ENCODE peak calls at places on chromosomes 4 and X, in five cellular contexts. U, K, A, W and G are unnamed samples.

GRCh38 chrX:29024813-29025342 is 437.6 kb downstream of the IL1RAPL1 start:
- DNase-seq in U (no peak), K (no peak), A (no peak), W (no peak), G (no peak)

GRCh38 chr4:156662921-156663320 is 308.7 kb downstream of the PDGFC start:
- DNase-seq in U (no peak), K (no peak), A (no peak), W (no peak), G (no peak)

GRCh38 chr4:184369871-184370270 is 104.5 kb downstream of the IRF2 start:
- DNase-seq in U (no peak), K (no peak), A (no peak), W (no peak), G (no peak)

GRCh38 chr4:22454216-22454838 is 61.5 kb downstream of the ADGRA3 start:
- DNase-seq in U (no peak), K (no peak), A (no peak), W (no peak), G (no peak)

GRCh38 chr4:159946983-159947645 is 844.2 kb downstream of the RAPGEF2 start:
- DNase-seq in U (peak), K (no peak), A (no peak), W (peak), G (peak)

GRCh38 chr4:85570388-85570787 is 95.4 kb downstream of the ARHGAP24 start:
- DNase-seq in U (no peak), K (no peak), A (no peak), W (no peak), G (no peak)

GRCh38 chr4:185471235-185472062 is at the start of gene CCDC110:
- DNase-seq in U (peak), K (peak), A (peak), W (peak), G (peak)

GRCh38 chr4:71283642-71284257 is 55.1 kb upstream of the SLC4A4 start:
- DNase-seq in U (no peak), K (no peak), A (no peak), W (no peak), G (no peak)

GRCh38 chr4:168993724-168994510 is 16.1 kb downstream of the CBR4 start:
- DNase-seq in U (no peak), K (no peak), A (no peak), W (no peak), G (no peak)

DNA sequence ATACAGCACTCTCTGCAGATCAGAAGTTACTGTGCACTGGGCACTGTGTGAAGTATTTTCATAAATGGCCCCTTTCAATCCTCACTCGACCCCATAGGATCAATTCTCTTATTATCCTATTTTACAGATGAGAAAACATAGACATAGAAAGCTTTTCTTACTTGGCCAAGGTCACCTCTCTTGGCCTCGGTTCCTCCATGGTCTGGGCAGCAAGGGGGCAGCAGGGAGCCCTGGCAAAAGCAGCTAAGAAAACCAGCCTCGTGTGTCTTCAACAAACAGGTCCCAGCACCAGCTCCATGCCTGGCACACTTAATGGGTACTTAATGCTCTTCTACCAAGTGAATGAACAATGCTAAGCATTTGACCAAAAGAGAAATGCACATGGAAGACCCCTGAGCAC is 34.4 kb downstream of the BST1 start:
- DNase-seq in U (no peak), K (no peak), A (no peak), W (no peak), G (no peak)
- TF ChIP-seq CTCF in U (peak), K (no peak), A (peak), W (no peak), G (peak)

DNA sequence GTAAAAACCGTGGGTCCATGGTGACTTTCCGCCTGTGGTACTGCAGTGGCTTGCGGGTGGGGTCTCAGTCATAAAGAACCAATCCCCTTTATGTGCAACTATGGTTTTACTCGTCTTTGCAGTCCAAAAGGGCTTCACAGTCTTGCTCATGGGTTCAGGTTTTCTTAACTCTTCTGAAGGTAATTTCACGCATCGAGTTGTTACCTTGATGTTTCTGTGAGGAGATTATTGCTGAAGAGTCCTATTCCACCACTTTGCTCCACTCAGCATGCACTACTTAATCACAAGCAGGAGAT is 41.5 kb downstream of the F8 start:
- DNase-seq in U (no peak), K (no peak), A (no peak), W (no peak), G (no peak)
- TF ChIP-seq CTCF in U (no peak), K (peak), A (peak), W (peak), G (no peak)

GRCh38 chrX:103464071-103464773 is 55.1 kb downstream of the RAB40A start:
- DNase-seq in U (peak), K (peak), A (peak), W (no peak), G (peak)
- TF ChIP-seq CTCF in U (peak), K (no peak), A (peak), W (no peak), G (no peak)

DNA sequence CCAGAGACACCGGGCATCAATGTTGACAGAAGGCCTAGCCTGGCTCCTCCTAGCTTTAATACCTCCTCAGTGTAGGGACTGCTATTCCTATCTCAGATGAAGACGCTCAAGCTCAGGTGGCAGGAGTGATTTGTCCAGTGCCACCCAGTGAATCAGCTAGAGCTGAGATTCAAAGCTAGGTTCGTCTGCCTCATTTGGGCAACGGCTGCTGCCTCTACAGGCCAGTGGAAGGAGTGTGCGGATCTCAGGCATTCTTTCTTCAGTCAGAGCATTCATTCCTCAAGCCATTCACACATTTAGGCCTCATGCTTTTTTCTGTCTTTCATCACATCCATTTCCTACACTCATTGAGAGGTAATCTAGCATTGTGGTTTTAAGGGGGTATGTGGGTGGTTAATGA is 7.3 kb downstream of the TSR2 start:
- DNase-seq in U (no peak), K (no peak), A (peak), W (no peak), G (no peak)
- TF ChIP-seq CTCF in U (no peak), K (no peak), A (peak), W (no peak), G (no peak)

GRCh38 chr4:111778543-111778942 is 366.7 kb upstream of the FAM241A start:
- DNase-seq in U (no peak), K (no peak), A (no peak), W (no peak), G (no peak)
- TF ChIP-seq CTCF in U (no peak), K (peak), A (peak), W (no peak), G (no peak)

DNA sequence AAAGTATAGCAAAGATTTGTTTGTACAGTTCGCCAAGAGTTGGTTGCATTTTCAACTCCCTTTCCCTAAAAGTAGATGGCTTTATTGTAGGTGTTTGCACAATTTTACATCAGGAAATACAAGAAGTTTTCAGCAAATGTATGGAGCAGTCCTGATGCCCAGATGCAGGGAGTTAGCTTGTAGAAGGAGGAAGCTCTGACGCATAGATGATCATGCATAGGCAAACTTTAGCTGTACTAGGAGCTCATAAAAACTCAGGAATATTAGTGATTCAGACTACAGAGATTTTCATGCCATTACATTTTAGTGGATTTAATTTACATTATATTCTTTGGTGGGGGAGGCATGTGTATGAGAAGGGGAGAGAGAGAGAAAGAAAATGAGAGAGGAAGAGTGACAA is 62.9 kb downstream of the TMPRSS11D start:
- DNase-seq in U (no peak), K (no peak), A (no peak), W (no peak), G (no peak)
- TF ChIP-seq CTCF in U (no peak), K (no peak), A (no peak), W (no peak), G (no peak)

GRCh38 chrX:153438522-153438921 is 7.3 kb downstream of the TREX2 start:
- DNase-seq in U (no peak), K (no peak), A (no peak), W (no peak), G (no peak)
- TF ChIP-seq CTCF in U (no peak), K (no peak), A (peak), W (no peak), G (no peak)